ENCODE peak calls at places on chromosomes 4 and X, in ten cellular contexts. One of them, this sample, is unnamed.

GRCh38 chr4:139735381-139736256 is 70.0 kb downstream of the MGST2 start:
- DNase-seq in effector memory CD4-positive, alpha-beta T cell: no peak
- DNase-seq in neural progenitor cell: peak
- DNase-seq in fibroblast of lung: peak
- DNase-seq in A549: no peak
- DNase-seq in neuronal stem cell: peak
- DNase-seq in heart left ventricle: peak
- DNase-seq in hepatocyte: peak
- DNase-seq in fibroblast of the aortic adventitia: peak
- DNase-seq in suprapubic skin: no peak
- DNase-seq in this sample: peak

GRCh38 chrX:20267924-20268701 is 1.4 kb upstream of the RPS6KA3 start:
- DNase-seq in effector memory CD4-positive, alpha-beta T cell: no peak
- DNase-seq in neural progenitor cell: peak
- DNase-seq in fibroblast of lung: peak
- DNase-seq in A549: no peak
- DNase-seq in neuronal stem cell: no peak
- DNase-seq in heart left ventricle: peak
- DNase-seq in hepatocyte: peak
- DNase-seq in fibroblast of the aortic adventitia: peak
- DNase-seq in suprapubic skin: peak
- DNase-seq in this sample: peak

GRCh38 chr4:37666625-37667071 is 19.5 kb downstream of the RELL1 start:
- DNase-seq in effector memory CD4-positive, alpha-beta T cell: no peak
- DNase-seq in neural progenitor cell: no peak
- DNase-seq in fibroblast of lung: peak
- DNase-seq in A549: peak
- DNase-seq in neuronal stem cell: no peak
- DNase-seq in heart left ventricle: peak
- DNase-seq in hepatocyte: peak
- DNase-seq in fibroblast of the aortic adventitia: peak
- DNase-seq in suprapubic skin: no peak
- DNase-seq in this sample: no peak

GRCh38 chr4:10082459-10083272 is 33.9 kb downstream of the WDR1 start:
- DNase-seq in effector memory CD4-positive, alpha-beta T cell: no peak
- DNase-seq in neural progenitor cell: no peak
- DNase-seq in fibroblast of lung: no peak
- DNase-seq in A549: no peak
- DNase-seq in neuronal stem cell: no peak
- DNase-seq in heart left ventricle: no peak
- DNase-seq in hepatocyte: no peak
- DNase-seq in fibroblast of the aortic adventitia: no peak
- DNase-seq in suprapubic skin: peak
- DNase-seq in this sample: no peak

GRCh38 chr4:15649914-15650545 is 5.1 kb downstream of the FBXL5 start:
- DNase-seq in effector memory CD4-positive, alpha-beta T cell: peak
- DNase-seq in neural progenitor cell: peak
- DNase-seq in fibroblast of lung: peak
- DNase-seq in A549: peak
- DNase-seq in neuronal stem cell: peak
- DNase-seq in heart left ventricle: no peak
- DNase-seq in hepatocyte: peak
- DNase-seq in fibroblast of the aortic adventitia: peak
- DNase-seq in suprapubic skin: no peak
- DNase-seq in this sample: peak

GRCh38 chr4:1183985-1184773 is 11.8 kb upstream of the SPON2 start:
- DNase-seq in effector memory CD4-positive, alpha-beta T cell: no peak
- DNase-seq in neural progenitor cell: no peak
- DNase-seq in fibroblast of lung: peak
- DNase-seq in A549: no peak
- DNase-seq in neuronal stem cell: no peak
- DNase-seq in heart left ventricle: no peak
- DNase-seq in hepatocyte: no peak
- DNase-seq in fibroblast of the aortic adventitia: peak
- DNase-seq in suprapubic skin: no peak
- DNase-seq in this sample: no peak

GRCh38 chrX:42930951-42931350 is 153.0 kb upstream of the PPP1R2C start:
- DNase-seq in effector memory CD4-positive, alpha-beta T cell: no peak
- DNase-seq in neural progenitor cell: no peak
- DNase-seq in fibroblast of lung: no peak
- DNase-seq in A549: no peak
- DNase-seq in neuronal stem cell: no peak
- DNase-seq in heart left ventricle: no peak
- DNase-seq in hepatocyte: no peak
- DNase-seq in fibroblast of the aortic adventitia: no peak
- DNase-seq in suprapubic skin: no peak
- DNase-seq in this sample: no peak

GRCh38 chrX:151806967-151807540 is 72.5 kb downstream of the CNGA2 start:
- DNase-seq in effector memory CD4-positive, alpha-beta T cell: no peak
- DNase-seq in neural progenitor cell: no peak
- DNase-seq in fibroblast of lung: no peak
- DNase-seq in A549: no peak
- DNase-seq in neuronal stem cell: no peak
- DNase-seq in heart left ventricle: no peak
- DNase-seq in hepatocyte: no peak
- DNase-seq in fibroblast of the aortic adventitia: no peak
- DNase-seq in suprapubic skin: no peak
- DNase-seq in this sample: no peak

GRCh38 chr4:35725131-35725530 is 519.2 kb downstream of the ARAP2 start:
- DNase-seq in effector memory CD4-positive, alpha-beta T cell: no peak
- DNase-seq in neural progenitor cell: peak
- DNase-seq in fibroblast of lung: no peak
- DNase-seq in A549: no peak
- DNase-seq in neuronal stem cell: no peak
- DNase-seq in heart left ventricle: no peak
- DNase-seq in hepatocyte: no peak
- DNase-seq in fibroblast of the aortic adventitia: no peak
- DNase-seq in suprapubic skin: no peak
- DNase-seq in this sample: no peak

GRCh38 chrX:101759000-101759399 is 99.3 kb upstream of the ARMCX2 start:
- DNase-seq in effector memory CD4-positive, alpha-beta T cell: no peak
- DNase-seq in neural progenitor cell: peak
- DNase-seq in fibroblast of lung: peak
- DNase-seq in A549: peak
- DNase-seq in neuronal stem cell: peak
- DNase-seq in heart left ventricle: no peak
- DNase-seq in hepatocyte: peak
- DNase-seq in fibroblast of the aortic adventitia: peak
- DNase-seq in suprapubic skin: no peak
- DNase-seq in this sample: no peak

GRCh38 chrX:5752831-5753230 is 475.8 kb downstream of the NLGN4X start:
- DNase-seq in effector memory CD4-positive, alpha-beta T cell: no peak
- DNase-seq in neural progenitor cell: no peak
- DNase-seq in fibroblast of lung: no peak
- DNase-seq in A549: no peak
- DNase-seq in neuronal stem cell: no peak
- DNase-seq in heart left ventricle: no peak
- DNase-seq in hepatocyte: no peak
- DNase-seq in fibroblast of the aortic adventitia: no peak
- DNase-seq in suprapubic skin: no peak
- DNase-seq in this sample: no peak

GRCh38 chrX:5753291-5753690 is 475.4 kb downstream of the NLGN4X start:
- DNase-seq in effector memory CD4-positive, alpha-beta T cell: no peak
- DNase-seq in neural progenitor cell: no peak
- DNase-seq in fibroblast of lung: no peak
- DNase-seq in A549: no peak
- DNase-seq in neuronal stem cell: no peak
- DNase-seq in heart left ventricle: no peak
- DNase-seq in hepatocyte: no peak
- DNase-seq in fibroblast of the aortic adventitia: no peak
- DNase-seq in suprapubic skin: no peak
- DNase-seq in this sample: no peak

GRCh38 chrX:5746231-5746630 is 482.4 kb downstream of the NLGN4X start:
- DNase-seq in effector memory CD4-positive, alpha-beta T cell: no peak
- DNase-seq in neural progenitor cell: no peak
- DNase-seq in fibroblast of lung: no peak
- DNase-seq in A549: no peak
- DNase-seq in neuronal stem cell: no peak
- DNase-seq in heart left ventricle: no peak
- DNase-seq in hepatocyte: no peak
- DNase-seq in fibroblast of the aortic adventitia: no peak
- DNase-seq in suprapubic skin: no peak
- DNase-seq in this sample: no peak

GRCh38 chrX:5748751-5749150 is 479.9 kb downstream of the NLGN4X start:
- DNase-seq in effector memory CD4-positive, alpha-beta T cell: no peak
- DNase-seq in neural progenitor cell: no peak
- DNase-seq in fibroblast of lung: no peak
- DNase-seq in A549: no peak
- DNase-seq in neuronal stem cell: no peak
- DNase-seq in heart left ventricle: no peak
- DNase-seq in hepatocyte: peak
- DNase-seq in fibroblast of the aortic adventitia: no peak
- DNase-seq in suprapubic skin: no peak
- DNase-seq in this sample: no peak
- H3K4me3 ChIP-seq in effector memory CD4-positive, alpha-beta T cell: no peak
- H3K4me3 ChIP-seq in neural progenitor cell: no peak
- H3K4me3 ChIP-seq in fibroblast of lung: no peak
- H3K4me3 ChIP-seq in A549: no peak
- H3K4me3 ChIP-seq in neuronal stem cell: no peak
- H3K4me3 ChIP-seq in heart left ventricle: no peak
- H3K4me3 ChIP-seq in hepatocyte: no peak
- H3K4me3 ChIP-seq in fibroblast of the aortic adventitia: no peak
- H3K4me3 ChIP-seq in suprapubic skin: no peak
- H3K4me3 ChIP-seq in this sample: no peak

DNA sequence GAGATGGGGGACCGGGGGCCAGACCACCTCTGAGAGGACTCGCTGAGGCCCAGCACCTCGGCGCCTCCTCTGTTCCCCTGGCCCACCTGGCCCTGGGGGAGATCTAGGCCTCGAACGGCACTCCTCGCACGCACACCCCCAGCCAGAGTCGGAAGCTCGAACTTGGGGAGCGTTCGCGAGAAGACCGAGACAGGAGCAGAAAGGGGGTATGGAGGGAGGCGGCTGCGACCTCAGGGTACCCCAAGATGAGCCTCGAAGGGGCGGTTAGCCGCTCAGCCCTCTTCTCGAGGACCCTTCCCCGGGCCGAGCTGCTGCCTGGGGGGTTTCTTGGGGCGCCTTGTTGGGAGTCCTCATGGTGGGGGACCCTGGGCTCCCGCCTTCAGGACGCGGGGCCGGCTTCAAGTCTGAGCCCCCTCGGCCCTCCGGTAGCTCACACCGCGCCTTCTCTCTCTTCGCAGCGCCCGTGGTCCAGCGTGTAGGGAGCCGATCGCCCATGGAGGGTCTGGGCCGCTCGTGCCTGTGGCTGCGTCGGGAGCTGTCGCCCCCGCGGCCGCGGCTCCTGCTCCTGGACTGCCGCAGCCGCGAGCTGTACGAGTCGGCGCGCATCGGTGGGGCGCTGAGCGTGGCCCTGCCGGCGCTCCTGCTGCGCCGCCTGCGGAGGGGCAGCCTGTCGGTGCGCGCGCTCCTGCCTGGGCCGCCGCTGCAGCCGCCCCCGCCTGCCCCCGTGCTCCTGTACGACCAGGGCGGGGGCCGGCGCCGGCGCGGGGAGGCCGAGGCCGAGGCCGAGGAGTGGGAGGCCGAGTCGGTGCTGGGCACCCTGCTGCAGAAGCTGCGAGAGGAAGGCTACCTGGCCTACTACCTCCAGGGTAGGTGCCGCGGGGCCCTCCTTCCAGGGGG is 706 bp downstream of the DUSP9 start:
- DNase-seq in effector memory CD4-positive, alpha-beta T cell: no peak
- DNase-seq in neural progenitor cell: peak
- DNase-seq in fibroblast of lung: no peak
- DNase-seq in A549: no peak
- DNase-seq in neuronal stem cell: no peak
- DNase-seq in heart left ventricle: peak
- DNase-seq in hepatocyte: no peak
- DNase-seq in fibroblast of the aortic adventitia: no peak
- DNase-seq in suprapubic skin: peak
- DNase-seq in this sample: no peak
- H3K4me3 ChIP-seq in effector memory CD4-positive, alpha-beta T cell: peak
- H3K4me3 ChIP-seq in neural progenitor cell: peak
- H3K4me3 ChIP-seq in fibroblast of lung: no peak
- H3K4me3 ChIP-seq in A549: peak
- H3K4me3 ChIP-seq in neuronal stem cell: no peak
- H3K4me3 ChIP-seq in heart left ventricle: no peak
- H3K4me3 ChIP-seq in hepatocyte: no peak
- H3K4me3 ChIP-seq in fibroblast of the aortic adventitia: no peak
- H3K4me3 ChIP-seq in suprapubic skin: peak
- H3K4me3 ChIP-seq in this sample: peak

DNA sequence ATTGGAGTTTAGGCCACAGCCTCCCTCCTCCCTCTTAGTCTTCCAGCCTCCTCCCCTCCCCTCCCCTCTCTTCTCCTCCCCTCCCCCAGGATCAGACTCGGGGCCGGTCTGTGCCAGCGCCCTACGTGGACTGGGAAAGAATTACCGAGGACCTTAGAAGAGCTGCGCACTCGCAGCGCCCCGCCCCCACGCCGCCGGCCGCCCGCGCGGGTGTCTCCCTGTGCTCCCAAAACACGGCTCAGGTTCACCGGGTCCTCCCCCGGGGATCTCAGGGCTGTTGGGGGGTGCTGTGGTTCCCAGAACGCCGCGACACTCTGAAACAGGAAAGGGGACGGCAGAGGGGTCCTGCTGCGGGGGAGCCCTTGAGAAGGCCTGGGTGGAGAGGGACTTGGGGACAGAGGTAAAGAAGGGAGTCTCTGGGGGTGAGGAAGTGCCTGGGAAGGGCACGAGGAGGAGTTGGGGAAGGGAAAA is 122.2 kb upstream of the TBL1X start:
- DNase-seq in effector memory CD4-positive, alpha-beta T cell: no peak
- DNase-seq in neural progenitor cell: peak
- DNase-seq in fibroblast of lung: peak
- DNase-seq in A549: peak
- DNase-seq in neuronal stem cell: peak
- DNase-seq in heart left ventricle: peak
- DNase-seq in hepatocyte: peak
- DNase-seq in fibroblast of the aortic adventitia: peak
- DNase-seq in suprapubic skin: peak
- DNase-seq in this sample: peak
- H3K4me3 ChIP-seq in effector memory CD4-positive, alpha-beta T cell: peak
- H3K4me3 ChIP-seq in neural progenitor cell: peak
- H3K4me3 ChIP-seq in fibroblast of lung: no peak
- H3K4me3 ChIP-seq in A549: peak
- H3K4me3 ChIP-seq in neuronal stem cell: peak
- H3K4me3 ChIP-seq in heart left ventricle: peak
- H3K4me3 ChIP-seq in hepatocyte: no peak
- H3K4me3 ChIP-seq in fibroblast of the aortic adventitia: peak
- H3K4me3 ChIP-seq in suprapubic skin: no peak
- H3K4me3 ChIP-seq in this sample: peak

GRCh38 chr4:111639120-111639519 is 506.1 kb upstream of the FAM241A start:
- DNase-seq in effector memory CD4-positive, alpha-beta T cell: no peak
- DNase-seq in neural progenitor cell: no peak
- DNase-seq in fibroblast of lung: peak
- DNase-seq in A549: peak
- DNase-seq in neuronal stem cell: no peak
- DNase-seq in heart left ventricle: no peak
- DNase-seq in hepatocyte: peak
- DNase-seq in fibroblast of the aortic adventitia: peak
- DNase-seq in suprapubic skin: no peak
- DNase-seq in this sample: no peak

GRCh38 chr4:111641813-111642579 is 503.3 kb upstream of the FAM241A start:
- DNase-seq in effector memory CD4-positive, alpha-beta T cell: no peak
- DNase-seq in neural progenitor cell: peak
- DNase-seq in fibroblast of lung: peak
- DNase-seq in A549: peak
- DNase-seq in neuronal stem cell: peak
- DNase-seq in heart left ventricle: peak
- DNase-seq in hepatocyte: peak
- DNase-seq in fibroblast of the aortic adventitia: peak
- DNase-seq in suprapubic skin: no peak
- DNase-seq in this sample: no peak

GRCh38 chr4:111636961-111637556 is 508.2 kb upstream of the FAM241A start:
- DNase-seq in effector memory CD4-positive, alpha-beta T cell: no peak
- DNase-seq in neural progenitor cell: no peak
- DNase-seq in fibroblast of lung: no peak
- DNase-seq in A549: no peak
- DNase-seq in neuronal stem cell: no peak
- DNase-seq in heart left ventricle: no peak
- DNase-seq in hepatocyte: no peak
- DNase-seq in fibroblast of the aortic adventitia: no peak
- DNase-seq in suprapubic skin: no peak
- DNase-seq in this sample: no peak

GRCh38 chr4:111639876-111640275 is 505.4 kb upstream of the FAM241A start:
- DNase-seq in effector memory CD4-positive, alpha-beta T cell: no peak
- DNase-seq in neural progenitor cell: peak
- DNase-seq in fibroblast of lung: no peak
- DNase-seq in A549: no peak
- DNase-seq in neuronal stem cell: no peak
- DNase-seq in heart left ventricle: no peak
- DNase-seq in hepatocyte: peak
- DNase-seq in fibroblast of the aortic adventitia: peak
- DNase-seq in suprapubic skin: no peak
- DNase-seq in this sample: no peak
- H3K4me3 ChIP-seq in effector memory CD4-positive, alpha-beta T cell: no peak
- H3K4me3 ChIP-seq in neural progenitor cell: no peak
- H3K4me3 ChIP-seq in fibroblast of lung: no peak
- H3K4me3 ChIP-seq in A549: peak
- H3K4me3 ChIP-seq in neuronal stem cell: no peak
- H3K4me3 ChIP-seq in heart left ventricle: no peak
- H3K4me3 ChIP-seq in hepatocyte: no peak
- H3K4me3 ChIP-seq in fibroblast of the aortic adventitia: no peak
- H3K4me3 ChIP-seq in suprapubic skin: no peak
- H3K4me3 ChIP-seq in this sample: no peak